ENCODE peak calls at places on chromosomes 7 and 10, in eight cellular contexts. One of them, this sample, is unnamed. For H3K36me3, the result is how much of the 10 kb centered on the place peaks cover.

GRCh38 chr10:17512341-17513001 is 58.1 kb upstream of the ST8SIA6 start:
- DNase-seq in MM.1S: no peak
- DNase-seq in fibroblast of lung: peak
- DNase-seq in kidney epithelial cell: peak
- DNase-seq in transverse colon: peak
- DNase-seq in pancreas: no peak
- DNase-seq in cardiac muscle cell: peak
- DNase-seq in GM23338: no peak
- DNase-seq in this sample: no peak

GRCh38 chr10:2949221-2949947 is 118.0 kb upstream of the PFKP start:
- DNase-seq in cardiac muscle cell: no peak
- DNase-seq in pancreas: no peak
- DNase-seq in fibroblast of lung: no peak
- DNase-seq in transverse colon: no peak
- DNase-seq in MM.1S: no peak
- DNase-seq in GM23338: no peak
- DNase-seq in kidney epithelial cell: no peak
- DNase-seq in this sample: no peak

GRCh38 chr7:56063500-56063881 is 595 bp upstream of the SUMF2 start:
- DNase-seq in MM.1S: no peak
- DNase-seq in fibroblast of lung: no peak
- DNase-seq in pancreas: no peak
- DNase-seq in GM23338: peak
- DNase-seq in kidney epithelial cell: no peak
- DNase-seq in cardiac muscle cell: no peak
- DNase-seq in transverse colon: no peak
- DNase-seq in this sample: no peak

GRCh38 chr10:121032460-121032859 is 181.3 kb downstream of the WDR11 start:
- DNase-seq in GM23338: peak
- DNase-seq in MM.1S: no peak
- DNase-seq in kidney epithelial cell: no peak
- DNase-seq in transverse colon: no peak
- DNase-seq in fibroblast of lung: no peak
- DNase-seq in pancreas: no peak
- DNase-seq in cardiac muscle cell: no peak
- DNase-seq in this sample: peak

GRCh38 chr10:125375210-125375609 is 214.8 kb upstream of the CTBP2 start:
- DNase-seq in pancreas: no peak
- DNase-seq in cardiac muscle cell: no peak
- DNase-seq in kidney epithelial cell: peak
- DNase-seq in fibroblast of lung: peak
- DNase-seq in MM.1S: no peak
- DNase-seq in transverse colon: no peak
- DNase-seq in GM23338: peak
- DNase-seq in this sample: no peak

GRCh38 chr7:108059526-108059925 is 56.6 kb upstream of the LAMB1 start:
- DNase-seq in kidney epithelial cell: no peak
- DNase-seq in transverse colon: no peak
- DNase-seq in MM.1S: no peak
- DNase-seq in pancreas: no peak
- DNase-seq in GM23338: no peak
- DNase-seq in fibroblast of lung: no peak
- DNase-seq in cardiac muscle cell: no peak
- DNase-seq in this sample: no peak

GRCh38 chr10:97333601-97334369 is 744 bp downstream of the FRAT2 start:
- DNase-seq in fibroblast of lung: peak
- DNase-seq in transverse colon: peak
- DNase-seq in MM.1S: no peak
- DNase-seq in pancreas: peak
- DNase-seq in GM23338: peak
- DNase-seq in kidney epithelial cell: no peak
- DNase-seq in cardiac muscle cell: peak
- DNase-seq in this sample: peak

GRCh38 chr7:66930341-66930740 is 9.3 kb downstream of the TMEM248 start:
- DNase-seq in transverse colon: no peak
- DNase-seq in MM.1S: no peak
- DNase-seq in cardiac muscle cell: peak
- DNase-seq in pancreas: no peak
- DNase-seq in fibroblast of lung: peak
- DNase-seq in GM23338: peak
- DNase-seq in kidney epithelial cell: no peak
- DNase-seq in this sample: peak

GRCh38 chr7:100506356-100506930 is 22.7 kb downstream of the NYAP1 start:
- DNase-seq in pancreas: no peak
- DNase-seq in kidney epithelial cell: no peak
- DNase-seq in MM.1S: no peak
- DNase-seq in transverse colon: no peak
- DNase-seq in fibroblast of lung: no peak
- DNase-seq in cardiac muscle cell: no peak
- DNase-seq in GM23338: peak
- DNase-seq in this sample: no peak

GRCh38 chr10:9992656-9993055 is 1025.0 kb upstream of the CELF2 start:
- DNase-seq in pancreas: no peak
- DNase-seq in fibroblast of lung: no peak
- DNase-seq in kidney epithelial cell: no peak
- DNase-seq in cardiac muscle cell: peak
- DNase-seq in MM.1S: no peak
- DNase-seq in GM23338: peak
- DNase-seq in transverse colon: no peak
- DNase-seq in this sample: peak

GRCh38 chr7:46695045-46695708 is 774.1 kb upstream of the IGFBP3 start:
- DNase-seq in MM.1S: no peak
- DNase-seq in GM23338: no peak
- DNase-seq in fibroblast of lung: no peak
- DNase-seq in cardiac muscle cell: no peak
- DNase-seq in pancreas: peak
- DNase-seq in kidney epithelial cell: no peak
- DNase-seq in transverse colon: no peak
- DNase-seq in this sample: no peak

GRCh38 chr7:72336382-72336886 is 75.7 kb downstream of the CALN1 start:
- DNase-seq in cardiac muscle cell: peak
- DNase-seq in pancreas: peak
- DNase-seq in fibroblast of lung: no peak
- DNase-seq in kidney epithelial cell: no peak
- DNase-seq in transverse colon: no peak
- DNase-seq in MM.1S: no peak
- DNase-seq in GM23338: peak
- DNase-seq in this sample: peak

GRCh38 chr10:22545643-22546042 is 168.7 kb downstream of the PIP4K2A start:
- DNase-seq in fibroblast of lung: no peak
- DNase-seq in cardiac muscle cell: no peak
- DNase-seq in kidney epithelial cell: no peak
- DNase-seq in transverse colon: no peak
- DNase-seq in GM23338: no peak
- DNase-seq in pancreas: no peak
- DNase-seq in MM.1S: no peak
- DNase-seq in this sample: no peak
- H3K36me3 ChIP-seq in fibroblast of lung: under half
- H3K36me3 ChIP-seq in cardiac muscle cell: under half
- H3K36me3 ChIP-seq in kidney epithelial cell: under half
- H3K36me3 ChIP-seq in transverse colon: under half
- H3K36me3 ChIP-seq in GM23338: under half
- H3K36me3 ChIP-seq in pancreas: under half
- H3K36me3 ChIP-seq in MM.1S: under half
- H3K36me3 ChIP-seq in this sample: under half

GRCh38 chr10:69375307-69376151 is 41.2 kb downstream of the TACR2 start:
- DNase-seq in MM.1S: no peak
- DNase-seq in kidney epithelial cell: no peak
- DNase-seq in GM23338: peak
- DNase-seq in fibroblast of lung: peak
- DNase-seq in cardiac muscle cell: peak
- DNase-seq in transverse colon: no peak
- DNase-seq in pancreas: no peak
- DNase-seq in this sample: peak
- H3K36me3 ChIP-seq in MM.1S: under half
- H3K36me3 ChIP-seq in kidney epithelial cell: under half
- H3K36me3 ChIP-seq in GM23338: half or more
- H3K36me3 ChIP-seq in fibroblast of lung: under half
- H3K36me3 ChIP-seq in cardiac muscle cell: under half
- H3K36me3 ChIP-seq in transverse colon: under half
- H3K36me3 ChIP-seq in pancreas: under half
- H3K36me3 ChIP-seq in this sample: under half

DNA sequence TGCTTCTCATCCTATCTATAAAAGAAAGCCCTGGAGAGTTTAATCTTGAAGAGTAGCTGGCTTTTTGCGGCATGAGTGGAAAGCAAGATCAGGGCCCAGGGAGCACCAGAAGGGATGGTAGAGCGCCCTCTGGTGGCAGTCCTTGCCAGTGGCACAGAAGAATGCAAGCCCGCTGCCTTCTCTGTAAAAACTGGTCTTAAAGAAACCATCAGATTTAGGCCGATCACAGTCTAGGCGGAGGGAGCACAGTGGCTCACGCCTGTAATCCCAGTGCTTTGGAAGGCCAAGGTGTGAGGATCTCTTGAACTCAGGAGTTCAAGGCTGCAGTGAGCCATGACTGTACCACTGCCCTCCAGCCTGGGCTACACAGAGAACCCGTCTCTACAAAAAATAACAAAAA is 35.6 kb downstream of the CPN1 start:
- DNase-seq in transverse colon: peak
- DNase-seq in fibroblast of lung: peak
- DNase-seq in GM23338: peak
- DNase-seq in pancreas: peak
- DNase-seq in MM.1S: peak
- DNase-seq in kidney epithelial cell: peak
- DNase-seq in cardiac muscle cell: peak
- DNase-seq in this sample: peak
- H3K36me3 ChIP-seq in transverse colon: under half
- H3K36me3 ChIP-seq in fibroblast of lung: under half
- H3K36me3 ChIP-seq in GM23338: under half
- H3K36me3 ChIP-seq in pancreas: under half
- H3K36me3 ChIP-seq in MM.1S: under half
- H3K36me3 ChIP-seq in kidney epithelial cell: under half
- H3K36me3 ChIP-seq in cardiac muscle cell: under half
- H3K36me3 ChIP-seq in this sample: under half

GRCh38 chr7:128982105-128982504 is 44.4 kb downstream of the IRF5 start:
- DNase-seq in fibroblast of lung: no peak
- DNase-seq in cardiac muscle cell: no peak
- DNase-seq in transverse colon: no peak
- DNase-seq in pancreas: no peak
- DNase-seq in GM23338: no peak
- DNase-seq in MM.1S: no peak
- DNase-seq in kidney epithelial cell: no peak
- DNase-seq in this sample: no peak
- H3K36me3 ChIP-seq in fibroblast of lung: under half
- H3K36me3 ChIP-seq in cardiac muscle cell: half or more
- H3K36me3 ChIP-seq in transverse colon: half or more
- H3K36me3 ChIP-seq in pancreas: under half
- H3K36me3 ChIP-seq in GM23338: half or more
- H3K36me3 ChIP-seq in MM.1S: under half
- H3K36me3 ChIP-seq in kidney epithelial cell: under half
- H3K36me3 ChIP-seq in this sample: under half

DNA sequence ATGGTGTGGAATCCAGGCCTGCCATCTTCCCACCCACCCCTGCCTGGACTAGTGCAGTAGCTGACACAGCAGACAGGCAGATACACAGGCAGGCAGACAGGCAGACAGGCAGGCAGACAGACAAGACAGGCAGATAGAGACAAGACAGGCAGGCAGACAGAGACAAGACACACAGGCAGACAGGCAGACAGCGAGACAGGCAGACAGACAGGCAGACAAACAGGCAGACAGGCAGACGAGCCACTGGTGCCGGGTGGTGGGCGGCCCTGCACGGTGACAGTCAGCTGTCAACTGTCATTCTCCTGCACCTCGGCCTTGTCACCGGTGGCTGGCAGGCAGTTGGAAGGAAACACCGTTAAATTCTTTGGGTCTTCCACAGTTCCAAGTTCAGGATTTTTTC is 250.2 kb downstream of the DNAJB6 start:
- DNase-seq in transverse colon: no peak
- DNase-seq in kidney epithelial cell: no peak
- DNase-seq in GM23338: no peak
- DNase-seq in fibroblast of lung: no peak
- DNase-seq in pancreas: no peak
- DNase-seq in cardiac muscle cell: no peak
- DNase-seq in MM.1S: no peak
- DNase-seq in this sample: no peak
- H3K36me3 ChIP-seq in transverse colon: under half
- H3K36me3 ChIP-seq in kidney epithelial cell: under half
- H3K36me3 ChIP-seq in GM23338: under half
- H3K36me3 ChIP-seq in fibroblast of lung: under half
- H3K36me3 ChIP-seq in pancreas: under half
- H3K36me3 ChIP-seq in cardiac muscle cell: under half
- H3K36me3 ChIP-seq in MM.1S: under half
- H3K36me3 ChIP-seq in this sample: under half